ENCODE peak calls at places on chromosomes 4 and X, in eight cellular contexts. One of them, this sample, is unnamed.

GRCh38 chrX:21975827-21976226 is 35.3 kb downstream of the SMS start:
- DNase-seq in HFF-Myc: no peak
- DNase-seq in cardiac fibroblast: peak; percentile 75
- DNase-seq in GM13976: no peak
- DNase-seq in brain microvascular endothelial cell: peak; percentile 47
- DNase-seq in colonic mucosa: no peak
- DNase-seq in fibroblast of lung: peak; percentile 71
- DNase-seq in GM20000: no peak
- DNase-seq in this sample: no peak

GRCh38 chr4:39825741-39826231 is 127.8 kb downstream of the UBE2K start:
- DNase-seq in GM20000: no peak
- DNase-seq in fibroblast of lung: peak; percentile 70
- DNase-seq in colonic mucosa: no peak
- DNase-seq in HFF-Myc: no peak
- DNase-seq in brain microvascular endothelial cell: peak; percentile 43
- DNase-seq in GM13976: no peak
- DNase-seq in cardiac fibroblast: peak; percentile 41
- DNase-seq in this sample: no peak

GRCh38 chrX:10173331-10173900 is 16.6 kb downstream of the CLCN4 start:
- DNase-seq in GM13976: no peak
- DNase-seq in cardiac fibroblast: peak; percentile 93
- DNase-seq in GM20000: no peak
- DNase-seq in HFF-Myc: peak; percentile 47
- DNase-seq in colonic mucosa: peak; percentile 39
- DNase-seq in fibroblast of lung: peak; percentile 95
- DNase-seq in brain microvascular endothelial cell: peak; percentile 95
- DNase-seq in this sample: no peak

GRCh38 chrX:111649641-111650040 is 31.3 kb upstream of the ALG13 start:
- DNase-seq in GM13976: no peak
- DNase-seq in GM20000: no peak
- DNase-seq in colonic mucosa: no peak
- DNase-seq in HFF-Myc: no peak
- DNase-seq in brain microvascular endothelial cell: no peak
- DNase-seq in fibroblast of lung: no peak
- DNase-seq in cardiac fibroblast: no peak
- DNase-seq in this sample: no peak

GRCh38 chr4:136526517-136526916 is 1005.8 kb downstream of the PCDH18 start:
- DNase-seq in GM20000: no peak
- DNase-seq in cardiac fibroblast: no peak
- DNase-seq in fibroblast of lung: peak; percentile 13
- DNase-seq in colonic mucosa: no peak
- DNase-seq in HFF-Myc: no peak
- DNase-seq in brain microvascular endothelial cell: peak; percentile 8
- DNase-seq in GM13976: no peak
- DNase-seq in this sample: no peak

GRCh38 chrX:12989456-12989855 is 14.5 kb downstream of the TMSB4X start:
- DNase-seq in GM20000: no peak
- DNase-seq in GM13976: no peak
- DNase-seq in fibroblast of lung: no peak
- DNase-seq in cardiac fibroblast: no peak
- DNase-seq in colonic mucosa: no peak
- DNase-seq in HFF-Myc: no peak
- DNase-seq in brain microvascular endothelial cell: no peak
- DNase-seq in this sample: no peak

GRCh38 chrX:56248492-56248891 is 16.3 kb downstream of the KLF8 start:
- DNase-seq in fibroblast of lung: peak; percentile 19
- DNase-seq in colonic mucosa: peak; percentile 49
- DNase-seq in cardiac fibroblast: peak; percentile 57
- DNase-seq in GM13976: peak; percentile 53
- DNase-seq in HFF-Myc: peak; percentile 1
- DNase-seq in GM20000: peak; percentile 42
- DNase-seq in brain microvascular endothelial cell: peak; percentile 23
- DNase-seq in this sample: peak; percentile 52

GRCh38 chr4:113157086-113157857 is 107.8 kb downstream of the ANK2 start:
- DNase-seq in cardiac fibroblast: no peak
- DNase-seq in HFF-Myc: no peak
- DNase-seq in GM20000: no peak
- DNase-seq in GM13976: no peak
- DNase-seq in colonic mucosa: no peak
- DNase-seq in fibroblast of lung: no peak
- DNase-seq in brain microvascular endothelial cell: no peak
- DNase-seq in this sample: no peak

GRCh38 chrX:17361620-17362019 is 13.4 kb upstream of the NHS start:
- DNase-seq in GM20000: no peak
- DNase-seq in colonic mucosa: no peak
- DNase-seq in HFF-Myc: no peak
- DNase-seq in cardiac fibroblast: no peak
- DNase-seq in GM13976: no peak
- DNase-seq in fibroblast of lung: no peak
- DNase-seq in brain microvascular endothelial cell: no peak
- DNase-seq in this sample: no peak

GRCh38 chrX:54921427-54922021 is 900 bp downstream of the TRO start:
- DNase-seq in brain microvascular endothelial cell: peak; percentile 50
- DNase-seq in GM20000: peak; percentile 73
- DNase-seq in cardiac fibroblast: peak; percentile 84
- DNase-seq in colonic mucosa: peak; percentile 47
- DNase-seq in fibroblast of lung: peak; percentile 68
- DNase-seq in GM13976: peak; percentile 66
- DNase-seq in HFF-Myc: peak; percentile 10
- DNase-seq in this sample: peak; percentile 36

GRCh38 chrX:130145123-130145522 is 20.5 kb downstream of the AIFM1 start:
- DNase-seq in GM13976: no peak
- DNase-seq in GM20000: no peak
- DNase-seq in brain microvascular endothelial cell: no peak
- DNase-seq in fibroblast of lung: no peak
- DNase-seq in colonic mucosa: no peak
- DNase-seq in cardiac fibroblast: no peak
- DNase-seq in HFF-Myc: no peak
- DNase-seq in this sample: no peak

GRCh38 chrX:38192007-38192625 is 28.6 kb downstream of the SRPX start:
- DNase-seq in cardiac fibroblast: no peak
- DNase-seq in fibroblast of lung: peak; percentile 22
- DNase-seq in GM20000: no peak
- DNase-seq in colonic mucosa: no peak
- DNase-seq in HFF-Myc: no peak
- DNase-seq in brain microvascular endothelial cell: no peak
- DNase-seq in GM13976: no peak
- DNase-seq in this sample: peak; percentile 7

GRCh38 chrX:112851806-112852205 is 11.2 kb upstream of the AMOT start:
- DNase-seq in colonic mucosa: no peak
- DNase-seq in GM20000: peak; percentile 63
- DNase-seq in cardiac fibroblast: peak; percentile 43
- DNase-seq in HFF-Myc: no peak
- DNase-seq in fibroblast of lung: peak; percentile 70
- DNase-seq in brain microvascular endothelial cell: no peak
- DNase-seq in GM13976: peak; percentile 50
- DNase-seq in this sample: peak; percentile 70

GRCh38 chr4:120692964-120693363 is 229.6 kb downstream of the PRDM5 start:
- DNase-seq in GM13976: no peak
- DNase-seq in HFF-Myc: peak; percentile 77
- DNase-seq in GM20000: no peak
- DNase-seq in cardiac fibroblast: peak; percentile 92
- DNase-seq in colonic mucosa: peak; percentile 46
- DNase-seq in fibroblast of lung: peak; percentile 86
- DNase-seq in brain microvascular endothelial cell: peak; percentile 90
- DNase-seq in this sample: no peak

DNA sequence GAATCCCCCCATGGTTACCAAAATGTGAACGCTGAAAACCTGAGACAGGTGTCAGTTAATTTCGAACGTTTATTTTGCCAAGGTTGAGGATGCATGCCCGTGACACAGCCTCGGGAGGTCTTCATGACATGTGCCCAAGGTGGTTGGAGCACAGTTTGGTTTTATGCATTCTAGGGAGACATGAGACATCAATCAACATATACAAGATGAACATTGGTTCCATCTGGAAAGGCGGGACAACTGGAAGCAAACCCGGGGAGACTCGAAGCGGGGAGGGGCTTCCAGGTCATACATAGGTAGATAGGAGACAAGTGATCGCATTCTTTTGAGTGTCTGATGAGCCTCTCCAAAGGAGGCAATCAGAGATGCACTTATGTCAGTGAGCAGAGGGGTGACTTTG is 11.0 kb upstream of the SH3BP2 start:
- DNase-seq in fibroblast of lung: no peak
- DNase-seq in colonic mucosa: no peak
- DNase-seq in GM20000: no peak
- DNase-seq in GM13976: no peak
- DNase-seq in cardiac fibroblast: no peak
- DNase-seq in HFF-Myc: no peak
- DNase-seq in brain microvascular endothelial cell: no peak
- DNase-seq in this sample: no peak
- TF ChIP-seq CTCF in fibroblast of lung: no peak
- TF ChIP-seq CTCF in colonic mucosa: no peak
- TF ChIP-seq CTCF in GM20000: no peak
- TF ChIP-seq CTCF in GM13976: no peak
- TF ChIP-seq CTCF in cardiac fibroblast: no peak
- TF ChIP-seq CTCF in HFF-Myc: no peak
- TF ChIP-seq CTCF in brain microvascular endothelial cell: no peak
- TF ChIP-seq CTCF in this sample: no peak

GRCh38 chrX:74606342-74606741 is 8.1 kb downstream of the RLIM start:
- DNase-seq in colonic mucosa: no peak
- DNase-seq in fibroblast of lung: no peak
- DNase-seq in GM20000: no peak
- DNase-seq in cardiac fibroblast: no peak
- DNase-seq in GM13976: no peak
- DNase-seq in HFF-Myc: no peak
- DNase-seq in brain microvascular endothelial cell: no peak
- DNase-seq in this sample: no peak
- TF ChIP-seq CTCF in colonic mucosa: no peak
- TF ChIP-seq CTCF in fibroblast of lung: no peak
- TF ChIP-seq CTCF in GM20000: no peak
- TF ChIP-seq CTCF in cardiac fibroblast: no peak
- TF ChIP-seq CTCF in GM13976: no peak
- TF ChIP-seq CTCF in HFF-Myc: no peak
- TF ChIP-seq CTCF in brain microvascular endothelial cell: no peak
- TF ChIP-seq CTCF in this sample: no peak

GRCh38 chrX:36897690-36898089 is 110.5 kb upstream of the FAM47C start:
- DNase-seq in brain microvascular endothelial cell: no peak
- DNase-seq in GM20000: no peak
- DNase-seq in GM13976: no peak
- DNase-seq in HFF-Myc: no peak
- DNase-seq in cardiac fibroblast: no peak
- DNase-seq in fibroblast of lung: no peak
- DNase-seq in colonic mucosa: no peak
- DNase-seq in this sample: no peak

GRCh38 chrX:36898301-36898700 is 109.9 kb upstream of the FAM47C start:
- DNase-seq in cardiac fibroblast: peak; percentile 1
- DNase-seq in brain microvascular endothelial cell: no peak
- DNase-seq in GM13976: no peak
- DNase-seq in GM20000: peak; percentile 1
- DNase-seq in colonic mucosa: no peak
- DNase-seq in fibroblast of lung: no peak
- DNase-seq in HFF-Myc: no peak
- DNase-seq in this sample: peak; percentile 5
- TF ChIP-seq CTCF in cardiac fibroblast: peak; percentile 43
- TF ChIP-seq CTCF in brain microvascular endothelial cell: peak; percentile 36
- TF ChIP-seq CTCF in GM13976: peak; percentile 35
- TF ChIP-seq CTCF in GM20000: no peak
- TF ChIP-seq CTCF in colonic mucosa: peak; percentile 49
- TF ChIP-seq CTCF in fibroblast of lung: peak; percentile 45
- TF ChIP-seq CTCF in HFF-Myc: no peak
- TF ChIP-seq CTCF in this sample: peak; percentile 54

GRCh38 chrX:146241902-146242301 is 424.3 kb downstream of the SLITRK2 start:
- DNase-seq in cardiac fibroblast: no peak
- DNase-seq in HFF-Myc: no peak
- DNase-seq in GM20000: no peak
- DNase-seq in fibroblast of lung: no peak
- DNase-seq in GM13976: no peak
- DNase-seq in colonic mucosa: no peak
- DNase-seq in brain microvascular endothelial cell: no peak
- DNase-seq in this sample: no peak

GRCh38 chrX:146238173-146238572 is 420.5 kb downstream of the SLITRK2 start:
- DNase-seq in GM20000: no peak
- DNase-seq in HFF-Myc: no peak
- DNase-seq in cardiac fibroblast: no peak
- DNase-seq in brain microvascular endothelial cell: no peak
- DNase-seq in fibroblast of lung: no peak
- DNase-seq in GM13976: no peak
- DNase-seq in colonic mucosa: no peak
- DNase-seq in this sample: no peak

GRCh38 chrX:146243071-146243470 is 425.4 kb downstream of the SLITRK2 start:
- DNase-seq in GM13976: no peak
- DNase-seq in cardiac fibroblast: no peak
- DNase-seq in colonic mucosa: no peak
- DNase-seq in fibroblast of lung: no peak
- DNase-seq in HFF-Myc: no peak
- DNase-seq in GM20000: no peak
- DNase-seq in brain microvascular endothelial cell: no peak
- DNase-seq in this sample: no peak
- TF ChIP-seq CTCF in GM13976: no peak
- TF ChIP-seq CTCF in cardiac fibroblast: no peak
- TF ChIP-seq CTCF in colonic mucosa: no peak
- TF ChIP-seq CTCF in fibroblast of lung: no peak
- TF ChIP-seq CTCF in HFF-Myc: no peak
- TF ChIP-seq CTCF in GM20000: no peak
- TF ChIP-seq CTCF in brain microvascular endothelial cell: no peak
- TF ChIP-seq CTCF in this sample: no peak

DNA sequence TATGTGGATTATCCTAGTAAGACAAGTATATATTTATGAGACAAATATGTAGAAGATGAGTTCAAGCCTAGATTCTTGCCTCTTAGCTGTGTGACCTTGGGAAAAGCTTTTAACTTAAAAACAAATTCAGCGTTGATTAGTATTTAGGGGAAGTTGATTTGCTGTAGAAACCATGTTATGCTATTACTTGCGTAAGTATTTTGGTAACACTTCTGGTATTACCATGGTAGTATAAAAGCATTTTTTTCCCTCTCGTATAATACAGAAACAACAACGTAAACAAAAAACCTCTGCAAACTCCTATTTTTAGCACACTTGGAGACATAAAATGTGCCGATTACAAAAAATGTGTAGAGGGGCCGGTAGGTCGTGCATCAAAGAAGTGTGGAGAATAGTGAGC is 33.2 kb downstream of the STAG2 start:
- DNase-seq in brain microvascular endothelial cell: no peak
- DNase-seq in cardiac fibroblast: no peak
- DNase-seq in HFF-Myc: no peak
- DNase-seq in colonic mucosa: no peak
- DNase-seq in fibroblast of lung: no peak
- DNase-seq in GM20000: no peak
- DNase-seq in GM13976: no peak
- DNase-seq in this sample: no peak
- TF ChIP-seq CTCF in brain microvascular endothelial cell: no peak
- TF ChIP-seq CTCF in cardiac fibroblast: no peak
- TF ChIP-seq CTCF in HFF-Myc: no peak
- TF ChIP-seq CTCF in colonic mucosa: no peak
- TF ChIP-seq CTCF in fibroblast of lung: no peak
- TF ChIP-seq CTCF in GM20000: no peak
- TF ChIP-seq CTCF in GM13976: no peak
- TF ChIP-seq CTCF in this sample: no peak

DNA sequence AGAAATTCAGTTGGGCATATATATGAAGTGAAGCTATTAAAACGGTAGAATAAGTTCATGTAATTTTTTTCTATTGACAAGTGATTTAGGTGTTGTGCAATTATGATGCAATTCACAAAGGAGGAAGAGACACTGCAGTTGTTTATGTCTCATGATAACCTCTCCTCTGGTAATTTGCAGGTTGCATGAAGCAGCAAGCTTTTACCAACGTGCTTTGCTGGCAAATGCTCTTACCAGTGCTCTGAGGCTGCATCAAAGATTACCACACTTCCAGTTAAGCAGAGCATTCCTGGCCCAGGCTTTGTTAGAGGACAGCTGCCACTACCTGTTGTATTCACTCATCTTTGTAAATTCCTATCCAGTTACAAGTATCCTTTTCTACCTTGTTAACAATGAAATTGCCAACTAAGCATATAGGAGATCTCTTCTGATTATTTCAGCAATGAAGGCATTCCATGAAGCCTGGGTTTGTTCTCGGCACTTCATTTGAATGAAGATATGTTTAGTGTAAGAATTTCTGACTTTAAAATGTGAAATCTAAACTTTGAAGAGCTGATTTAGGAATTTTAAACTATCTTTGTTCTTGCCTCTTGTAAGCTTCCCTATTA is 3.9 kb downstream of the TMEM33 start:
- DNase-seq in GM20000: no peak
- DNase-seq in cardiac fibroblast: peak; percentile 8
- DNase-seq in GM13976: no peak
- DNase-seq in fibroblast of lung: no peak
- DNase-seq in brain microvascular endothelial cell: no peak
- DNase-seq in HFF-Myc: no peak
- DNase-seq in colonic mucosa: no peak
- DNase-seq in this sample: no peak
- TF ChIP-seq CTCF in GM20000: no peak
- TF ChIP-seq CTCF in cardiac fibroblast: no peak
- TF ChIP-seq CTCF in GM13976: no peak
- TF ChIP-seq CTCF in fibroblast of lung: no peak
- TF ChIP-seq CTCF in brain microvascular endothelial cell: no peak
- TF ChIP-seq CTCF in HFF-Myc: no peak
- TF ChIP-seq CTCF in colonic mucosa: no peak
- TF ChIP-seq CTCF in this sample: no peak

This sample was measured in GM13977.